ENCODE peak calls at places on chromosomes 4 and X, in seven cellular contexts. One of them, this sample, is unnamed. For H3K36me3, the result is how much of the 10 kb centered on the place peaks cover.

GRCh38 chr4:124806403-124806802 is 93.9 kb upstream of the ANKRD50 start:
- DNase-seq in Caco-2: no peak
- DNase-seq in PC-9: no peak
- DNase-seq in right lobe of liver: no peak
- DNase-seq in MM.1S: no peak
- DNase-seq in BE2C: peak
- DNase-seq in mucosa of descending colon: no peak
- DNase-seq in this sample: no peak

GRCh38 chr4:149790172-149790907 is 25.3 kb downstream of the IQCM start:
- DNase-seq in PC-9: no peak
- DNase-seq in BE2C: no peak
- DNase-seq in right lobe of liver: no peak
- DNase-seq in mucosa of descending colon: no peak
- DNase-seq in Caco-2: no peak
- DNase-seq in MM.1S: no peak
- DNase-seq in this sample: no peak

GRCh38 chr4:96146686-96147085 is 306.8 kb downstream of the PDHA2 start:
- DNase-seq in right lobe of liver: no peak
- DNase-seq in Caco-2: no peak
- DNase-seq in mucosa of descending colon: no peak
- DNase-seq in PC-9: no peak
- DNase-seq in BE2C: no peak
- DNase-seq in MM.1S: no peak
- DNase-seq in this sample: no peak

GRCh38 chr4:140252742-140253555 is 99.0 kb upstream of the MAML3 start:
- DNase-seq in right lobe of liver: peak
- DNase-seq in mucosa of descending colon: peak
- DNase-seq in MM.1S: peak
- DNase-seq in Caco-2: peak
- DNase-seq in BE2C: peak
- DNase-seq in PC-9: peak
- DNase-seq in this sample: peak

GRCh38 chrX:9765072-9765736 is 443 bp downstream of the GPR143 start:
- DNase-seq in mucosa of descending colon: no peak
- DNase-seq in PC-9: no peak
- DNase-seq in BE2C: no peak
- DNase-seq in Caco-2: no peak
- DNase-seq in MM.1S: no peak
- DNase-seq in right lobe of liver: no peak
- DNase-seq in this sample: no peak

GRCh38 chrX:44843753-44844152 is at the start of gene DUSP21:
- DNase-seq in mucosa of descending colon: no peak
- DNase-seq in right lobe of liver: no peak
- DNase-seq in BE2C: no peak
- DNase-seq in Caco-2: no peak
- DNase-seq in MM.1S: no peak
- DNase-seq in PC-9: no peak
- DNase-seq in this sample: no peak

GRCh38 chr4:38509551-38509950 is 154.4 kb upstream of the KLF3 start:
- DNase-seq in BE2C: no peak
- DNase-seq in mucosa of descending colon: no peak
- DNase-seq in MM.1S: no peak
- DNase-seq in PC-9: no peak
- DNase-seq in Caco-2: no peak
- DNase-seq in right lobe of liver: no peak
- DNase-seq in this sample: no peak

GRCh38 chr4:7434766-7435150 is at the start of gene PSAPL1:
- DNase-seq in MM.1S: no peak
- DNase-seq in PC-9: peak
- DNase-seq in Caco-2: peak
- DNase-seq in BE2C: peak
- DNase-seq in right lobe of liver: no peak
- DNase-seq in mucosa of descending colon: peak
- DNase-seq in this sample: no peak

GRCh38 chr4:176270669-176271068 is 1.6 kb upstream of the ASB5 start:
- DNase-seq in MM.1S: no peak
- DNase-seq in Caco-2: no peak
- DNase-seq in BE2C: peak
- DNase-seq in PC-9: peak
- DNase-seq in right lobe of liver: no peak
- DNase-seq in mucosa of descending colon: no peak
- DNase-seq in this sample: no peak

GRCh38 chr4:5808081-5808741 is 84.7 kb downstream of the CRMP1 start:
- DNase-seq in mucosa of descending colon: no peak
- DNase-seq in BE2C: peak
- DNase-seq in MM.1S: no peak
- DNase-seq in PC-9: no peak
- DNase-seq in Caco-2: no peak
- DNase-seq in right lobe of liver: no peak
- DNase-seq in this sample: no peak

GRCh38 chr4:28233758-28234157 is 1373.1 kb downstream of the STIM2 start:
- DNase-seq in BE2C: no peak
- DNase-seq in right lobe of liver: no peak
- DNase-seq in MM.1S: no peak
- DNase-seq in mucosa of descending colon: no peak
- DNase-seq in PC-9: no peak
- DNase-seq in Caco-2: no peak
- DNase-seq in this sample: no peak

GRCh38 chr4:122978109-122978508 is 55.7 kb upstream of the NUDT6 start:
- DNase-seq in right lobe of liver: no peak
- DNase-seq in Caco-2: no peak
- DNase-seq in BE2C: no peak
- DNase-seq in MM.1S: no peak
- DNase-seq in PC-9: no peak
- DNase-seq in mucosa of descending colon: no peak
- DNase-seq in this sample: no peak
- H3K36me3 ChIP-seq in right lobe of liver: under half
- H3K36me3 ChIP-seq in Caco-2: under half
- H3K36me3 ChIP-seq in BE2C: under half
- H3K36me3 ChIP-seq in MM.1S: under half
- H3K36me3 ChIP-seq in PC-9: under half
- H3K36me3 ChIP-seq in mucosa of descending colon: under half
- H3K36me3 ChIP-seq in this sample: under half

GRCh38 chr4:98950925-98951324 is 22.0 kb upstream of the EIF4E start:
- DNase-seq in Caco-2: no peak
- DNase-seq in mucosa of descending colon: no peak
- DNase-seq in right lobe of liver: no peak
- DNase-seq in PC-9: no peak
- DNase-seq in BE2C: no peak
- DNase-seq in MM.1S: no peak
- DNase-seq in this sample: no peak
- H3K36me3 ChIP-seq in Caco-2: under half
- H3K36me3 ChIP-seq in mucosa of descending colon: under half
- H3K36me3 ChIP-seq in right lobe of liver: under half
- H3K36me3 ChIP-seq in PC-9: under half
- H3K36me3 ChIP-seq in BE2C: under half
- H3K36me3 ChIP-seq in MM.1S: under half
- H3K36me3 ChIP-seq in this sample: under half

DNA sequence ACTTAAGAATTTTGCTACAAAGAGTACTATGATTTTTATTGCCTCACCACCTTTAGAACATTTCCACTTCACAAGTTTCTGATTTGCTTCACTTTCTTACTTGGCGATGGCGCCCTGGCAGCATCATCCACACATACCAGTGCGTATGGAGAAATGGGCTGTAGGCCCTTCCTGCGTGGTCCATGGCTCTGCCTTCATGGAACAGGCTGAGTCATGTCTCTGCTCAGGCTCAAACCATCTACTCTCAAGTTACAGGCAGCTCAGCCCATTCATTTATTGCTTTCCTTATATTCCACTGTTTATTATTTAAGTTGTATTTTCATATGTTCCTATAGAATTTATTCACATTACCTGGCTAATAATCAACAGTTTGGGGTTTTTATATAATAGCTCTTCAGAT is 21.1 kb downstream of the CASP3 start:
- DNase-seq in mucosa of descending colon: no peak
- DNase-seq in PC-9: no peak
- DNase-seq in BE2C: no peak
- DNase-seq in Caco-2: no peak
- DNase-seq in MM.1S: no peak
- DNase-seq in right lobe of liver: no peak
- DNase-seq in this sample: no peak
- H3K36me3 ChIP-seq in mucosa of descending colon: under half
- H3K36me3 ChIP-seq in PC-9: under half
- H3K36me3 ChIP-seq in BE2C: under half
- H3K36me3 ChIP-seq in Caco-2: under half
- H3K36me3 ChIP-seq in MM.1S: under half
- H3K36me3 ChIP-seq in right lobe of liver: under half
- H3K36me3 ChIP-seq in this sample: under half

DNA sequence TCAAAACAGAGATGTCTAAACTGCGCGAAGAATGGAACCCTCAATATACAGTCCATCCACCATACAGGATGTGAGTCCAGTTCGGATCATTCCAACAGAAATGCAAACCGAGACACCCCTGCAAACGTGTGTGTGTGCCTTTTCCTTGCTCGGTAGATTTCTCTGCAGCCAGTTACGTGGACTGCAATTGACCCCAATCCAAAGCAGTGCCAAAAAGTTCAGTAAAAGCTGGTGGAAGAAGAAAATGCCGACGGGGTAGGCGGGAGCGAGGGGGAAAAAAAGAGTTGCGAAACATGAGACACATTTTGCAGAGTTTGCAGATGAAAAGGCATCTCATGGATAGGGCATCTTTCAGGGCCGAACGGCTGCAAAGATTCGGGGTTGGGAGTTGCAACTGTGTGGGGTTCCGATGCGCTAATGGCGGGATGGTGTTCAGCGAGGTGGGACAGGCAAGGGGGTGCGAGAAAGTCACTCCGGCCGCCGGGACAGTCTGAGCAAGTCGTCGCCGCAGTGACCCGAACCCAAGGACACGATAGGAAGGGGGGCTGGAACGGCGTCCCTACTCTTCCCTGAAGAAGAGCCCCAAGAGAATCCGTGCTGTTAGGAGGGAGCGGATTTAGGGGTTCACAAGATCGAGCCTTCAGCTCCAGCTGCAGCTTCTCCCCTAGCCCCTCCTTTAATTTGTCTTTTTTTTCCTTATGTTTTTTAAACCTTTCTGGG is 3.8 kb downstream of the PHOX2B start:
- DNase-seq in mucosa of descending colon: no peak
- DNase-seq in Caco-2: no peak
- DNase-seq in right lobe of liver: no peak
- DNase-seq in MM.1S: no peak
- DNase-seq in BE2C: peak
- DNase-seq in PC-9: no peak
- DNase-seq in this sample: no peak
- H3K36me3 ChIP-seq in mucosa of descending colon: under half
- H3K36me3 ChIP-seq in Caco-2: under half
- H3K36me3 ChIP-seq in right lobe of liver: under half
- H3K36me3 ChIP-seq in MM.1S: under half
- H3K36me3 ChIP-seq in BE2C: under half
- H3K36me3 ChIP-seq in PC-9: under half
- H3K36me3 ChIP-seq in this sample: under half

GRCh38 chr4:78784255-78784654 is 8.1 kb downstream of the BMP2K start:
- DNase-seq in right lobe of liver: no peak
- DNase-seq in mucosa of descending colon: no peak
- DNase-seq in MM.1S: no peak
- DNase-seq in BE2C: no peak
- DNase-seq in PC-9: no peak
- DNase-seq in Caco-2: no peak
- DNase-seq in this sample: no peak
- H3K36me3 ChIP-seq in right lobe of liver: under half
- H3K36me3 ChIP-seq in mucosa of descending colon: under half
- H3K36me3 ChIP-seq in MM.1S: under half
- H3K36me3 ChIP-seq in BE2C: under half
- H3K36me3 ChIP-seq in PC-9: under half
- H3K36me3 ChIP-seq in Caco-2: under half
- H3K36me3 ChIP-seq in this sample: under half

DNA sequence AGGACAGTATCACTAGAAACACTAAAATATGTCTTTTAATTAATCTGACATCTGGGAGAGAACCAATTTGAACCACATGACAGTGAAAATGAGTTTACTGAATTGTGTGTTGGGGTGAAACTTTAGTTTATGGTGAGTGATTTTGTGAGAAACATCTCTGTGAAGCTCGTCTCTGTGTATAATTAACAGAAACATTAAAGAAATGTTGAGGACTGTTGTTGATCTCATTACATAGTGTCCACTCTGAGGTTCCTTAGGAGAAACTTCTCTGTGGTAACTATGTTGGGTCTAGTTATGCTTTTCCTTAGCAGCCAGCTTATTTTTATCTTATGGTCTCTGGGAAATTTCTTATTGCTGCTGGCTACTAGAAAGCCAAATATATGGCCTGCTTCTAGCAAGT is 15.8 kb downstream of the FGF2 start:
- DNase-seq in right lobe of liver: no peak
- DNase-seq in Caco-2: no peak
- DNase-seq in BE2C: no peak
- DNase-seq in PC-9: no peak
- DNase-seq in MM.1S: no peak
- DNase-seq in mucosa of descending colon: no peak
- DNase-seq in this sample: no peak
- H3K36me3 ChIP-seq in right lobe of liver: under half
- H3K36me3 ChIP-seq in Caco-2: under half
- H3K36me3 ChIP-seq in BE2C: under half
- H3K36me3 ChIP-seq in PC-9: under half
- H3K36me3 ChIP-seq in MM.1S: under half
- H3K36me3 ChIP-seq in mucosa of descending colon: under half
- H3K36me3 ChIP-seq in this sample: under half

GRCh38 chr4:1728061-1728980 is 7.0 kb downstream of the TACC3 start:
- DNase-seq in right lobe of liver: peak
- DNase-seq in mucosa of descending colon: no peak
- DNase-seq in PC-9: peak
- DNase-seq in MM.1S: no peak
- DNase-seq in BE2C: no peak
- DNase-seq in Caco-2: no peak
- DNase-seq in this sample: no peak
- H3K36me3 ChIP-seq in right lobe of liver: under half
- H3K36me3 ChIP-seq in mucosa of descending colon: under half
- H3K36me3 ChIP-seq in PC-9: under half
- H3K36me3 ChIP-seq in MM.1S: under half
- H3K36me3 ChIP-seq in BE2C: half or more
- H3K36me3 ChIP-seq in Caco-2: under half
- H3K36me3 ChIP-seq in this sample: under half

GRCh38 chr4:185318679-185319078 is 77.0 kb downstream of the LRP2BP start:
- DNase-seq in PC-9: peak
- DNase-seq in BE2C: no peak
- DNase-seq in MM.1S: peak
- DNase-seq in mucosa of descending colon: no peak
- DNase-seq in Caco-2: no peak
- DNase-seq in right lobe of liver: no peak
- DNase-seq in this sample: no peak

GRCh38 chr4:185312699-185313098 is 83.0 kb downstream of the LRP2BP start:
- DNase-seq in mucosa of descending colon: no peak
- DNase-seq in Caco-2: no peak
- DNase-seq in BE2C: no peak
- DNase-seq in MM.1S: no peak
- DNase-seq in right lobe of liver: no peak
- DNase-seq in PC-9: no peak
- DNase-seq in this sample: no peak

GRCh38 chr4:185322805-185323204 is 72.9 kb downstream of the LRP2BP start:
- DNase-seq in right lobe of liver: no peak
- DNase-seq in PC-9: no peak
- DNase-seq in BE2C: no peak
- DNase-seq in mucosa of descending colon: no peak
- DNase-seq in MM.1S: no peak
- DNase-seq in Caco-2: no peak
- DNase-seq in this sample: no peak

DNA sequence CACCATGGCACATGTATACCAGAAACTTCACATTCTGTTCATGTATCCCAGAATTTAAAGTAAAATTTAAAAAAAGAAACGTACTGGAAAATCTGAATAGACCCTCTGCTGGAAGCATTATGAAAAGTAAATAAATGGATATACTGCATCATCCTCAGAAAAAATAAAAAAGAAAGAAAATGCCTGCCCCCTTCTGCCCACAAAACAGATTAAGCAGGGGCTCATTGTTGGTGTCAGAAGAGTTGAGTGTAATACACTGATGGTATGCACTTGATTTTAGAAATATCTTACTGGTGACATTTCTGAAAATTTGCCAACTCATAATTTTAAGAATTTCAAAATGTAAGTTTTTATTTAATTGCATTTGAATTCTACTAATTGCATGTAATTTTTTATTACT is 77.8 kb downstream of the LRP2BP start:
- DNase-seq in right lobe of liver: no peak
- DNase-seq in PC-9: no peak
- DNase-seq in MM.1S: no peak
- DNase-seq in mucosa of descending colon: no peak
- DNase-seq in Caco-2: no peak
- DNase-seq in BE2C: no peak
- DNase-seq in this sample: no peak
- H3K36me3 ChIP-seq in right lobe of liver: under half
- H3K36me3 ChIP-seq in PC-9: under half
- H3K36me3 ChIP-seq in MM.1S: under half
- H3K36me3 ChIP-seq in mucosa of descending colon: under half
- H3K36me3 ChIP-seq in Caco-2: under half
- H3K36me3 ChIP-seq in BE2C: under half
- H3K36me3 ChIP-seq in this sample: under half